ENCODE peak calls at places on chromosomes 1 and 21, in ten cellular contexts. L is lung; H is OCI-LY7; V is endodermal cell; Z is CD8-positive, alpha-beta memory T cell; Q is cardiac muscle cell; R is ovary; U is CD4-positive, alpha-beta memory T cell; E is esophagus muscularis mucosa; N is CD8-positive, alpha-beta T cell. D is an unnamed sample. For H3K4me1, the result is how much of the 10 kb centered on the place peaks cover.

GRCh38 chr1:23100074-23100748 is 68.4 kb downstream of the LUZP1 start:
- DNase-seq in L (no peak), U (peak), N (no peak), H (no peak), Q (peak), R (no peak), Z (peak), V (no peak), E (no peak), D (no peak)

GRCh38 chr1:72649974-72650373 is 367.6 kb upstream of the NEGR1 start:
- DNase-seq in U (no peak), Z (no peak), L (no peak), N (no peak), E (no peak), Q (no peak), H (no peak), V (no peak), R (no peak), D (no peak)

GRCh38 chr1:18283601-18284385 is 176.2 kb downstream of the IGSF21 start:
- DNase-seq in E (no peak), H (no peak), N (no peak), R (no peak), L (no peak), Q (no peak), V (peak), U (no peak), Z (no peak), D (no peak)

GRCh38 chr1:228014235-228014930 is 7.6 kb downstream of the WNT3A start:
- DNase-seq in H (no peak), L (no peak), U (no peak), E (no peak), Q (peak), V (no peak), Z (no peak), N (no peak), R (no peak), D (no peak)

GRCh38 chr1:227898502-227899140 is 49.1 kb downstream of the WNT9A start:
- DNase-seq in Z (no peak), H (no peak), E (no peak), R (peak), N (no peak), L (no peak), U (no peak), V (no peak), Q (no peak), D (no peak)

GRCh38 chr1:14482784-14483183 is 115.7 kb upstream of the KAZN start:
- DNase-seq in H (no peak), Q (no peak), V (no peak), E (no peak), R (no peak), N (no peak), U (no peak), Z (no peak), L (no peak), D (no peak)

GRCh38 chr1:111192643-111193519 is 7.6 kb downstream of the DENND2D start:
- DNase-seq in V (no peak), L (no peak), Q (peak), Z (peak), E (no peak), R (no peak), U (no peak), H (no peak), N (no peak), D (no peak)

GRCh38 chr1:175220853-175221547 is 28.4 kb upstream of the KIAA0040 start:
- DNase-seq in Q (no peak), H (no peak), R (no peak), L (no peak), E (peak), U (no peak), V (no peak), N (no peak), Z (no peak), D (no peak)

GRCh38 chr1:179794669-179795068 is 51.6 kb downstream of the FAM163A start:
- DNase-seq in E (no peak), N (no peak), R (no peak), V (no peak), L (no peak), Z (no peak), H (no peak), U (no peak), Q (peak), D (no peak)

GRCh38 chr1:33500547-33500946 is 28.1 kb downstream of the ZSCAN20 start:
- DNase-seq in E (no peak), R (no peak), U (no peak), Q (no peak), V (peak), H (no peak), N (no peak), Z (no peak), L (no peak), D (no peak)

GRCh38 chr21:37829043-37829442 is 87.2 kb downstream of the KCNJ6 start:
- DNase-seq in U (no peak), L (no peak), Z (no peak), Q (no peak), E (no peak), R (no peak), H (no peak), V (peak), N (no peak), D (no peak)

GRCh38 chr1:112937070-112937469 is 18.9 kb downstream of the SLC16A1 start:
- DNase-seq in Q (peak), L (no peak), Z (no peak), R (no peak), V (no peak), U (no peak), N (no peak), H (no peak), E (no peak), D (no peak)

GRCh38 chr1:190494451-190494850 is 16.8 kb upstream of the BRINP3 start:
- DNase-seq in H (no peak), Z (no peak), R (no peak), U (no peak), L (no peak), Q (peak), V (no peak), E (no peak), N (no peak), D (no peak)

GRCh38 chr1:172930142-172930541 is 120.6 kb downstream of the TNFSF18 start:
- DNase-seq in R (no peak), E (no peak), Z (no peak), Q (no peak), N (no peak), L (no peak), V (no peak), U (no peak), H (no peak), D (no peak)

GRCh38 chr1:173669491-173669941 is at the start of gene ANKRD45:
- DNase-seq in H (no peak), L (peak), N (no peak), R (peak), Q (peak), Z (no peak), E (no peak), V (peak), U (peak), D (no peak)

GRCh38 chr21:38263493-38263892 is 6.7 kb downstream of the KCNJ15 start:
- DNase-seq in H (no peak), R (no peak), V (no peak), Z (no peak), N (no peak), Q (peak), E (no peak), L (no peak), U (no peak), D (no peak)

GRCh38 chr1:94922756-94923465 is 4.0 kb downstream of the CNN3 start:
- DNase-seq in E (no peak), H (no peak), R (no peak), N (no peak), V (no peak), U (no peak), L (no peak), Z (no peak), Q (peak), D (no peak)

DNA sequence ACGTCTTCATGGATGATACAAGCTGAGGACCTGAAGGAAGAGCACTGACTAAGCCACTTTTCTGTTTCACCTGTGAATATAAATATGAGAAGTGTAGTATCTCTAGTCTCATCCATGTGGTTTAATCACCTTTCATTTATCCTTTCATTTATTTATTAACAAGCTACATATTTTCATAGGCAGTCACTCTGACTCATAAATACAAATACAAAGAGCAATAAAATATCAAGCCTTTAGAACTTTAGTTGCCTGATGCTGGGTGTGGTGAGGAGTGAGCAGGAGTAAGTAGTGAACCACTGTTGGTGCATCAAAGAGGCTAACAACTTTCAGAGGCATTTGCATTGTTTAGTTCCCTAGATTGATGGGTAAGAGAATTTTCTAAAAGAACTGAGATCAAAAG is 269.0 kb upstream of the C1orf87 start:
- DNase-seq in E (no peak), V (no peak), N (no peak), L (no peak), R (no peak), U (no peak), Z (no peak), H (no peak), Q (no peak), D (no peak)
- H3K4me1 ChIP-seq in E (under half), V (under half), N (under half), L (under half), R (under half), U (under half), Z (under half), H (under half), Q (under half), D (under half)

GRCh38 chr21:42234464-42235241 is 15.7 kb downstream of the ABCG1 start:
- DNase-seq in U (peak), R (peak), V (peak), Q (peak), Z (peak), H (peak), N (peak), L (peak), E (no peak), D (peak)

GRCh38 chr21:42232176-42232825 is 13.4 kb downstream of the ABCG1 start:
- DNase-seq in L (no peak), Z (no peak), N (no peak), U (peak), E (no peak), V (no peak), H (peak), R (no peak), Q (no peak), D (peak)

GRCh38 chr21:42235593-42235992 is 16.7 kb downstream of the ABCG1 start:
- DNase-seq in Q (no peak), L (no peak), E (no peak), R (no peak), H (no peak), V (no peak), Z (no peak), N (no peak), U (no peak), D (peak)

GRCh38 chr21:42233067-42233981 is 14.4 kb downstream of the ABCG1 start:
- DNase-seq in R (no peak), N (peak), Z (peak), Q (peak), H (peak), L (peak), U (peak), V (peak), E (peak), D (peak)

GRCh38 chr21:42234026-42234425 is 15.1 kb downstream of the ABCG1 start:
- DNase-seq in L (no peak), R (no peak), E (no peak), Z (no peak), H (no peak), U (no peak), V (no peak), Q (no peak), N (no peak), D (peak)
- H3K4me1 ChIP-seq in L (under half), R (under half), E (half or more), Z (half or more), H (half or more), U (half or more), V (under half), Q (under half), N (half or more), D (half or more)

GRCh38 chr1:154937988-154938386 is 1.5 kb upstream of the PMVK start:
- DNase-seq in H (no peak), Z (no peak), E (no peak), L (no peak), N (no peak), Q (no peak), R (no peak), U (no peak), V (no peak), D (no peak)

GRCh38 chr1:154934358-154934948 is 2.1 kb downstream of the PMVK start:
- DNase-seq in N (no peak), H (no peak), Q (no peak), E (no peak), U (no peak), V (no peak), R (no peak), Z (no peak), L (no peak), D (no peak)

GRCh38 chr1:154935749-154936415 is 637 bp downstream of the PMVK start:
- DNase-seq in H (no peak), L (no peak), U (no peak), Z (peak), V (no peak), N (no peak), Q (no peak), E (no peak), R (no peak), D (no peak)

GRCh38 chr1:154937051-154937987 is 800 bp upstream of the PMVK start:
- DNase-seq in L (peak), Z (peak), R (peak), V (no peak), U (peak), E (peak), H (peak), N (peak), Q (peak), D (peak)

GRCh38 chr1:154936416-154937050 is at the start of gene PMVK:
- DNase-seq in L (peak), Q (peak), N (peak), R (peak), E (peak), Z (peak), H (peak), U (peak), V (peak), D (peak)
- H3K4me1 ChIP-seq in L (under half), Q (under half), N (under half), R (under half), E (under half), Z (under half), H (half or more), U (half or more), V (under half), D (under half)

GRCh38 chr1:223714421-223714724 is 2.0 kb downstream of the CAPN2 start:
- DNase-seq in Q (no peak), N (no peak), Z (no peak), H (no peak), L (no peak), U (no peak), E (no peak), R (no peak), V (no peak), D (no peak)
- H3K4me1 ChIP-seq in Q (under half), N (half or more), Z (half or more), H (under half), L (under half), U (half or more), E (half or more), R (under half), V (under half), D (half or more)

GRCh38 chr1:229268505-229268904 is 2.4 kb upstream of the RAB4A start:
- DNase-seq in U (no peak), Q (no peak), Z (no peak), H (no peak), V (no peak), N (no peak), R (no peak), E (peak), L (no peak), D (no peak)

GRCh38 chr1:229273507-229274232 is 2.8 kb downstream of the RAB4A start:
- DNase-seq in H (no peak), Q (peak), Z (no peak), N (no peak), E (peak), U (no peak), V (no peak), R (no peak), L (no peak), D (no peak)

GRCh38 chr1:229272164-229273158 is 1.6 kb downstream of the RAB4A start:
- DNase-seq in V (no peak), H (no peak), U (no peak), Q (no peak), L (no peak), E (peak), N (no peak), Z (no peak), R (no peak), D (no peak)

GRCh38 chr1:229270547-229271447 is at the start of gene RAB4A:
- DNase-seq in Z (peak), H (peak), V (peak), Q (peak), L (peak), N (peak), E (peak), U (peak), R (peak), D (peak)

GRCh38 chr1:229271448-229272120 is 673 bp downstream of the RAB4A start:
- DNase-seq in E (peak), Z (no peak), H (peak), L (no peak), Q (peak), V (no peak), U (peak), N (peak), R (no peak), D (peak)
- H3K4me1 ChIP-seq in E (under half), Z (under half), H (under half), L (under half), Q (under half), V (under half), U (under half), N (under half), R (under half), D (under half)

GRCh38 chr1:223730471-223730870 is 18.1 kb downstream of the CAPN2 start:
- DNase-seq in E (no peak), Q (no peak), H (no peak), R (no peak), U (no peak), Z (no peak), L (no peak), V (no peak), N (no peak), D (no peak)

GRCh38 chr1:223726380-223727001 is 14.2 kb downstream of the CAPN2 start:
- DNase-seq in L (peak), Q (peak), H (no peak), V (peak), Z (peak), U (peak), N (peak), E (peak), R (peak), D (peak)

GRCh38 chr1:223725578-223725977 is 13.2 kb downstream of the CAPN2 start:
- DNase-seq in U (no peak), E (no peak), V (no peak), R (no peak), Z (no peak), N (no peak), L (no peak), H (no peak), Q (no peak), D (no peak)

GRCh38 chr1:223729906-223730305 is 17.6 kb downstream of the CAPN2 start:
- DNase-seq in H (no peak), U (no peak), R (no peak), Z (no peak), N (no peak), Q (no peak), V (no peak), L (no peak), E (no peak), D (no peak)

DNA sequence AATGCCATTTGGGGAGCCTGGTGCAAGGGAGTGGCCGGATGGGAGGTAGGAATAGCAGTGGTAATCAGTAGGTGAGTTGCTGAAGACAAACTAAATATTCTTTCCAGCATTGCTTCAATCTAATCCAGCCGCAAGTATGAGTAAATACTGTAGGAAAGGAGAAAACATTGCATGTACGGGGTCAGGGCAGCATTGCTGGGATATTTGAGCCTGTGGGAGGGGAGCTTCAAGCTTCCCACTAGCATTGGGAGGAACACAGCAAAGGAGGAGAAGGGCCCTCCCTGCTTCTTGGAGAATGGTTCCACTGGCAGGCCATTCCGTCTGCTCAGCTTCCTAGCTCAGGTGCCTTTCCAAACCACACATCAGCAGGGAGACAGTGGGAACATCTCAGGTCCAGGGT is 15.2 kb downstream of the CAPN2 start:
- DNase-seq in Q (peak), E (no peak), H (no peak), L (no peak), R (no peak), U (no peak), N (no peak), V (no peak), Z (no peak), D (no peak)
- H3K4me1 ChIP-seq in Q (under half), E (half or more), H (under half), L (under half), R (under half), U (half or more), N (under half), V (under half), Z (under half), D (half or more)

DNA sequence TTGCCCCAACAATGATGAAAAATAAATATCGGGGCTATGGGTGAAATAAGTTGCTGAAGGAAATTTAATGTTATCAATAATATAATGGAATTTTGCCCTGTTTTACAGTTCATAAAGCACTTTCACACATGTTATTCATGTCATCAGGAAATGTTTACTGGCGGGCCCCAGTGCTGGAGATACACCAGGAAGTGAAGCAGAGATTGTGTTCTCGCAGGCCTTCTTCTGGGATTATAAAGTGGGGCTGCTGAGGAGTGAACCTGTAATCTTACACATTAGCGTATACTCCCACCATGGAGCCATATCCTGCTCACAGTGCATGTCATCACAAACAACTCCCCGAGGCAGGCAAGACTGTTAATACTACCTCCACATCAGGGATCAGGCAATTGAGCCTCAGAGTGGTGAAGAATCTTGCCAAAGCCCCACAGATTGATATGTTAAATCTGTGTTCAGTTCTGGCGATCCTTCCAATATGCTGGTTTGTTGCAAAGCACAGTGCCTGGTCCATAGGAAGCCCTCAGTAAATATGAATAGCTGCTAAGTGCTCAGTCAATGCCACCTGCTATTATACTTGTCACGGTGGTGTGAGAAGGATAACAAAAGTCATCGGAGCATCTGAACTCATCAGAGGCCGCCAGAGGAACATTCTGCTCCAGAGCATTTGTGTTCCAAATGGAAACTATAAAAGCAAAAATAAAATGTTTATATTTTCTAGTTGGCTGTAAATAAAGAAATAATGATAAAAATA is 104.4 kb upstream of the UBE2U start:
- DNase-seq in V (no peak), Q (no peak), H (no peak), L (no peak), U (no peak), N (no peak), E (no peak), Z (no peak), R (no peak), D (no peak)
- H3K4me1 ChIP-seq in V (under half), Q (under half), H (under half), L (under half), U (under half), N (under half), E (under half), Z (under half), R (under half), D (under half)

DNA sequence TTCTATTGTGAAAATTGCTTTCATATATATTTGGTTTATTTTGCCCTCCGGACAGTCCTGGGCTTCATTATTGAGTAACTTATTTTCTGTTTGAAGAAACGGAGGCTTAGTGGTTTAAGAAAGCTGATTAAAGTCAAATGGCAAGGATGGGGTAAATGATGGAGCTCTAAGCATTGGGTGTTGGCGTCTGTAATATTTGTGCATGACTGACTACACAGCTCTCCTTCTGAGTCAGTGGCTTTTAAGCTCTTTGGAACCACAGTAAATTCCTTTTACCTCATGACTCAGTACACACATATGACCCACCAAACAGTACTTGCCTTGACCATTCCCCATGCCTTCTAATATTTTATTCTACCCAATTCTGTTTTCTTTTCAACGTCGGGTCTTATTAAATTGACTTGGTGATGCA is 21.0 kb downstream of the B3GALT5 start:
- DNase-seq in N (no peak), E (peak), V (no peak), U (no peak), H (no peak), Z (no peak), R (no peak), Q (no peak), L (no peak), D (no peak)
- H3K4me1 ChIP-seq in N (under half), E (under half), V (under half), U (under half), H (under half), Z (under half), R (under half), Q (under half), L (under half), D (under half)